ENCODE peak calls at places on chromosomes 4 and X, in ten cellular contexts. K is fibroblast of pulmonary artery, Q is fibroblast of lung, W is GM12865, T is BE2C, G is PC-3, L is left ventricle myocardium inferior, X is K562, H is AG09309, B is stomach. P is an unnamed sample.

GRCh38 chr4:39330353-39330752 is 35.8 kb downstream of the RFC1 start:
- DNase-seq in H (no peak), L (no peak), T (no peak), B (no peak), X (no peak), W (no peak), G (no peak), Q (no peak), K (no peak), P (no peak)

GRCh38 chrX:2479420-2479780 is 21.4 kb downstream of the DHRSX start:
- DNase-seq in B (no peak), K (no peak), W (no peak), G (no peak), T (no peak), H (no peak), X (no peak), Q (no peak), L (no peak), P (no peak)

GRCh38 chrX:724256-724655 is 93.7 kb downstream of the SHOX start:
- DNase-seq in W (no peak), Q (no peak), X (no peak), H (no peak), B (no peak), L (no peak), K (peak), G (no peak), T (no peak), P (no peak)

GRCh38 chr4:101346562-101347266 is 612 bp downstream of the PPP3CA start:
- DNase-seq in X (peak), Q (peak), B (peak), H (no peak), W (peak), K (peak), G (peak), T (peak), L (peak), P (peak)

GRCh38 chrX:2707334-2707760 is 16.3 kb downstream of the CD99 start:
- DNase-seq in H (no peak), B (peak), L (peak), X (no peak), G (peak), Q (peak), T (peak), K (peak), W (peak), P (no peak)

GRCh38 chrX:100615015-100615414 is 21.6 kb downstream of the TSPAN6 start:
- DNase-seq in T (no peak), Q (peak), G (peak), L (no peak), X (no peak), B (no peak), W (peak), H (peak), K (peak), P (no peak)

GRCh38 chr4:6898763-6899162 is 10.9 kb upstream of the TBC1D14 start:
- DNase-seq in L (no peak), H (no peak), T (no peak), X (no peak), W (peak), K (no peak), B (peak), G (no peak), Q (no peak), P (no peak)

GRCh38 chr4:153566751-153567150 is 100.6 kb downstream of the TMEM131L start:
- DNase-seq in L (peak), G (no peak), Q (no peak), W (no peak), K (no peak), T (no peak), H (no peak), B (peak), X (no peak), P (no peak)

GRCh38 chr4:8237256-8237989 is 32.1 kb upstream of the HTRA3 start:
- DNase-seq in G (no peak), B (no peak), L (no peak), Q (no peak), T (no peak), X (no peak), K (no peak), W (no peak), H (no peak), P (no peak)

GRCh38 chrX:115892787-115893671 is 277.5 kb upstream of the AGTR2 start:
- DNase-seq in W (peak), G (peak), K (peak), Q (peak), T (peak), H (peak), X (peak), B (peak), L (no peak), P (no peak)

GRCh38 chrX:114841051-114841450 is 176.4 kb downstream of the IL13RA2 start:
- DNase-seq in X (no peak), B (no peak), L (no peak), G (peak), Q (peak), H (peak), T (no peak), K (no peak), W (no peak), P (no peak)

GRCh38 chrX:141469469-141469868 is 115.1 kb downstream of the SPANXA1 start:
- DNase-seq in T (no peak), B (no peak), K (peak), L (no peak), H (no peak), W (no peak), X (no peak), Q (peak), G (peak), P (no peak)

GRCh38 chr4:153676984-153677383 is 7.1 kb upstream of the TLR2 start:
- DNase-seq in H (peak), K (peak), B (no peak), W (no peak), G (peak), X (no peak), Q (peak), T (no peak), L (no peak), P (no peak)

GRCh38 chr4:77113069-77113468 is 37.3 kb upstream of the CCNI start:
- DNase-seq in G (no peak), H (no peak), L (no peak), K (no peak), B (no peak), W (no peak), X (no peak), T (no peak), Q (no peak), P (no peak)

GRCh38 chr4:89196056-89196674 is 84.8 kb downstream of the TIGD2 start:
- DNase-seq in K (no peak), B (no peak), T (no peak), Q (no peak), X (no peak), L (no peak), W (no peak), G (no peak), H (no peak), P (no peak)

GRCh38 chr4:175441256-175441655 is 370.8 kb downstream of the GPM6A start:
- DNase-seq in T (no peak), K (no peak), G (no peak), L (no peak), B (no peak), X (no peak), W (no peak), H (no peak), Q (no peak), P (no peak)

GRCh38 chrX:153880440-153880815 is 5.5 kb downstream of the L1CAM start:
- DNase-seq in H (no peak), L (no peak), X (no peak), K (no peak), Q (no peak), G (no peak), T (no peak), W (no peak), B (no peak), P (no peak)

GRCh38 chr4:178689926-178690325 is 1247.7 kb upstream of the AGA start:
- DNase-seq in K (no peak), Q (no peak), L (no peak), T (no peak), B (no peak), H (no peak), X (no peak), G (no peak), W (no peak), P (no peak)

GRCh38 chrX:5672099-5672498 is 556.6 kb downstream of the NLGN4X start:
- DNase-seq in W (no peak), L (no peak), X (no peak), K (no peak), T (no peak), B (no peak), H (no peak), G (no peak), Q (no peak), P (no peak)

GRCh38 chrX:112863850-112864249 is 23.2 kb upstream of the AMOT start:
- DNase-seq in B (no peak), T (no peak), W (no peak), Q (no peak), G (no peak), X (no peak), K (no peak), L (no peak), H (no peak), P (no peak)

GRCh38 chr4:52657630-52658501 is 1.2 kb downstream of the USP46 start:
- DNase-seq in W (no peak), T (peak), B (peak), Q (peak), K (peak), H (no peak), G (peak), L (no peak), X (no peak), P (peak)

GRCh38 chr4:14792702-14793227 is 209.5 kb upstream of the CPEB2 start:
- DNase-seq in K (no peak), H (no peak), B (no peak), T (no peak), X (no peak), Q (peak), W (no peak), G (peak), L (no peak), P (no peak)

GRCh38 chr4:47534772-47535171 is 49.7 kb downstream of the ATP10D start:
- DNase-seq in L (no peak), G (no peak), T (no peak), H (no peak), W (no peak), X (no peak), K (no peak), Q (no peak), B (no peak), P (no peak)

GRCh38 chrX:153952373-153953026 is 8.1 kb upstream of the RENBP start:
- DNase-seq in W (no peak), H (no peak), L (no peak), K (no peak), T (no peak), X (no peak), Q (no peak), B (no peak), G (no peak), P (no peak)

GRCh38 chr4:610411-611261 is 14.7 kb upstream of the PDE6B start:
- DNase-seq in H (peak), K (peak), G (peak), T (no peak), B (no peak), L (peak), W (no peak), X (no peak), Q (peak), P (peak)

GRCh38 chr4:164136181-164136616 is 617.7 kb upstream of the SMIM31 start:
- DNase-seq in Q (peak), G (no peak), B (no peak), H (no peak), X (no peak), K (peak), W (no peak), L (no peak), T (no peak), P (no peak)

GRCh38 chr4:142567199-142567598 is 278.9 kb downstream of the INPP4B start:
- DNase-seq in L (no peak), G (peak), T (no peak), H (no peak), W (peak), K (no peak), X (no peak), Q (peak), B (no peak), P (no peak)
- TF ChIP-seq CTCF in L (no peak), G (no peak), T (peak), H (no peak), W (no peak), K (no peak), X (no peak), Q (no peak), B (no peak), P (no peak)

GRCh38 chr4:40629401-40630334 is at the start of gene RBM47:
- DNase-seq in W (peak), K (peak), G (peak), X (no peak), Q (peak), B (peak), H (no peak), T (peak), L (peak), P (peak)
- TF ChIP-seq CTCF in W (peak), K (no peak), G (no peak), X (no peak), Q (no peak), B (peak), H (no peak), T (no peak), L (no peak), P (no peak)

GRCh38 chr4:84481879-84482245 is 17.2 kb downstream of the NKX6-1 start:
- DNase-seq in X (no peak), W (no peak), B (no peak), L (no peak), H (no peak), K (no peak), Q (no peak), G (no peak), T (no peak), P (no peak)

GRCh38 chr4:84484274-84484673 is 14.8 kb downstream of the NKX6-1 start:
- DNase-seq in G (no peak), X (no peak), T (no peak), Q (no peak), L (no peak), H (no peak), W (no peak), K (no peak), B (no peak), P (no peak)

GRCh38 chr4:84481077-84481878 is 17.8 kb downstream of the NKX6-1 start:
- DNase-seq in K (no peak), L (no peak), W (no peak), X (no peak), T (no peak), B (no peak), Q (no peak), H (no peak), G (no peak), P (no peak)

GRCh38 chr4:84483738-84484137 is 15.4 kb downstream of the NKX6-1 start:
- DNase-seq in H (no peak), Q (no peak), L (no peak), G (no peak), T (no peak), X (no peak), W (no peak), B (no peak), K (no peak), P (no peak)

GRCh38 chr4:84482564-84483563 is 16.2 kb downstream of the NKX6-1 start:
- DNase-seq in T (no peak), G (no peak), H (no peak), W (no peak), X (no peak), B (no peak), L (no peak), K (peak), Q (no peak), P (no peak)
- TF ChIP-seq CTCF in T (peak), G (no peak), H (peak), W (no peak), X (peak), B (peak), L (peak), K (peak), Q (peak), P (peak)

GRCh38 chr4:168449740-168450442 is 30.4 kb downstream of the DDX60L start:
- DNase-seq in Q (peak), B (no peak), G (peak), H (peak), L (no peak), K (peak), W (no peak), T (peak), X (no peak), P (no peak)

GRCh38 chr4:168451744-168452394 is 28.4 kb downstream of the DDX60L start:
- DNase-seq in W (no peak), B (no peak), Q (peak), T (no peak), G (peak), X (no peak), L (no peak), K (peak), H (no peak), P (no peak)

GRCh38 chr4:168451331-168451730 is 29.0 kb downstream of the DDX60L start:
- DNase-seq in W (no peak), B (no peak), X (no peak), G (no peak), H (no peak), L (no peak), Q (peak), T (no peak), K (no peak), P (no peak)

GRCh38 chr4:168453146-168453545 is 27.1 kb downstream of the DDX60L start:
- DNase-seq in H (no peak), W (no peak), G (no peak), X (no peak), L (no peak), B (no peak), K (no peak), Q (no peak), T (no peak), P (no peak)
- TF ChIP-seq CTCF in H (no peak), W (no peak), G (no peak), X (no peak), L (no peak), B (no peak), K (no peak), Q (no peak), T (no peak), P (no peak)

DNA sequence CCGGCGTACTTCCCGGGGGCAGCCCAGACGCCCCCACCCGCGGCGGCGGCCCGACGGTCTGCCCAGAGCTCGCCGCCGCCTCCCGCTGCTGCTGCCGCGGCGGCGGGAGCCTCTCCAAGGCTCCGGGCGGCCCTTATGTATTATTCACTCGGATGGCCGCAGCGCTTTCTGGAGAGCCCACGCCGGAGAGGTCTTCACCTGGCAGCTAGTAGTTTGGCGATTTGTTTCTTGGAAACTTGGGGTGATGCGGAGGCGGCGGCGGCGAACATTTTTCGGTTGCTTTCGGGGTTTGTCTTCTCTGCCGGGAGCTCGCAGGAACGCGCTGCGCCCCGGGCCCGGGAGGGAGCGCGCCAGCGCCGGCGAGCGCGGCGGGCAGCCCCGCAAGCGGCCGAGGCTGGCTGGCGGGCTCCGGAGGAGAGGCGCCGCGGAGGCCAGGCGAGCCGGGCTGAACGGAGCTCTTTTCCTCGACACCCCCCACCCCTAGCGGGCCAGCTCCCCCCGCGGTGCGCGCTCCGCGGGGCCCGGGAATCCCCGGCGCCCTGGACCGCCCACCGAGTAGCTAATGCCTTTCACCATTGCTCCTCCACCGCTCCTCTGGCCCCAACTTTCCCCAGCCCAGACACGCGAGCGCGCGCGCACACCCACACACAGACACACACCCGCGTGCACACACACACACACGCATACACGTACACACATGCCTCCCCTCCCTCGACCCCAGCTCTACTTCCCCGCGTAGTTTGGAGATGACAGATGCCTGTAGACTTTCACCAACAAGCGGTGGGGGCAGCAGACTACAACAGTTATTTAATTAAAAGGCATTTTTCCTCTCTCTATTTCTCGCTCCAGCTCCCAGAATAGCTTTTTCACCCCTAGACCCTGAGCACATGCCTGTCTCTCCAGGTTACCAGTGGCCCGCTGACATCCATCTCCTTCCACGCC is 113.4 kb downstream of the DHX15 start:
- DNase-seq in K (peak), X (no peak), H (no peak), W (peak), L (peak), Q (peak), G (peak), T (peak), B (no peak), P (no peak)
- TF ChIP-seq CTCF in K (peak), X (no peak), H (no peak), W (no peak), L (no peak), Q (no peak), G (no peak), T (no peak), B (no peak), P (no peak)

GRCh38 chrX:147570483-147570882 is 341.2 kb upstream of the FMR1 start:
- DNase-seq in X (no peak), T (no peak), K (no peak), Q (no peak), B (no peak), W (no peak), H (no peak), L (no peak), G (no peak), P (no peak)
- TF ChIP-seq CTCF in X (no peak), T (no peak), K (no peak), Q (no peak), B (no peak), W (no peak), H (no peak), L (no peak), G (peak), P (no peak)